ENCODE peak calls at places on chromosomes 11 and 22, in ten cellular contexts. D is head of caudate nucleus, S is OCI-LY7, L is HepG2, Z is ACHN, K is amniotic epithelial cell, P is stomach, V is upper lobe of right lung, J is T-helper 1 cell, A is GM23338. O is an unnamed sample.

GRCh38 chr11:17102447-17102846 is 25.0 kb upstream of the RPS13 start:
- DNase-seq in D (no peak), S (no peak), L (no peak), Z (no peak), K (no peak), P (no peak), V (no peak), J (no peak), A (no peak), O (no peak)

GRCh38 chr11:61392991-61393595 is 706 bp downstream of the TMEM216 start:
- DNase-seq in D (peak), S (peak), L (no peak), Z (peak), K (no peak), P (no peak), V (no peak), J (no peak), A (peak), O (peak)

GRCh38 chr22:33575041-33575440 is 345.2 kb downstream of the LARGE1 start:
- DNase-seq in D (no peak), S (no peak), L (no peak), Z (no peak), K (no peak), P (no peak), V (no peak), J (no peak), A (no peak), O (no peak)

GRCh38 chr11:130022799-130023198 is 20.2 kb upstream of the PRDM10 start:
- DNase-seq in D (no peak), S (peak), L (no peak), Z (peak), K (no peak), P (no peak), V (no peak), J (no peak), A (no peak), O (no peak)

GRCh38 chr11:75174781-75175370 is 24.0 kb downstream of the SLCO2B1 start:
- DNase-seq in D (peak), S (peak), L (no peak), Z (no peak), K (peak), P (no peak), V (no peak), J (no peak), A (no peak), O (no peak)

GRCh38 chr11:88402192-88402715 is 64.7 kb upstream of the CTSC start:
- DNase-seq in D (no peak), S (no peak), L (no peak), Z (peak), K (peak), P (no peak), V (no peak), J (no peak), A (no peak), O (no peak)

GRCh38 chr11:65182258-65183170 is 786 bp downstream of the CAPN1 start:
- DNase-seq in D (peak), S (peak), L (peak), Z (peak), K (peak), P (peak), V (peak), J (no peak), A (peak), O (no peak)

GRCh38 chr11:126474888-126475626 is 119.6 kb downstream of the ST3GAL4 start:
- DNase-seq in D (no peak), S (no peak), L (peak), Z (no peak), K (no peak), P (no peak), V (no peak), J (no peak), A (no peak), O (no peak)

GRCh38 chr22:36002861-36003260 is 25.8 kb downstream of the RBFOX2 start:
- DNase-seq in D (no peak), S (no peak), L (no peak), Z (no peak), K (no peak), P (no peak), V (no peak), J (no peak), A (no peak), O (no peak)

GRCh38 chr11:37712246-37712645 is 1114.2 kb upstream of the RAG2 start:
- DNase-seq in D (no peak), S (no peak), L (no peak), Z (peak), K (peak), P (no peak), V (no peak), J (no peak), A (peak), O (peak)

GRCh38 chr11:68550485-68550817 is 89.9 kb downstream of the PPP6R3 start:
- DNase-seq in D (no peak), S (no peak), L (no peak), Z (no peak), K (peak), P (no peak), V (no peak), J (no peak), A (no peak), O (no peak)

GRCh38 chr22:43837666-43838065 is 24.6 kb downstream of the SULT4A1 start:
- DNase-seq in D (no peak), S (no peak), L (no peak), Z (no peak), K (no peak), P (no peak), V (no peak), J (no peak), A (no peak), O (peak)

GRCh38 chr22:42381152-42381551 is 51.1 kb downstream of the NFAM1 start:
- DNase-seq in D (no peak), S (no peak), L (no peak), Z (no peak), K (no peak), P (no peak), V (no peak), J (no peak), A (no peak), O (no peak)

GRCh38 chr11:96081561-96081960 is 157.7 kb upstream of the MTMR2 start:
- DNase-seq in D (no peak), S (no peak), L (no peak), Z (no peak), K (no peak), P (no peak), V (no peak), J (no peak), A (no peak), O (no peak)

GRCh38 chr22:49900441-49901230 is 17.6 kb downstream of the ALG12 start:
- DNase-seq in D (no peak), S (no peak), L (no peak), Z (no peak), K (no peak), P (no peak), V (peak), J (no peak), A (no peak), O (no peak)

GRCh38 chr11:78731008-78731407 is 156.3 kb upstream of the NARS2 start:
- DNase-seq in D (no peak), S (no peak), L (peak), Z (no peak), K (peak), P (no peak), V (no peak), J (no peak), A (no peak), O (no peak)

GRCh38 chr11:12683857-12684256 is 9.6 kb downstream of the TEAD1 start:
- DNase-seq in D (no peak), S (no peak), L (no peak), Z (no peak), K (peak), P (no peak), V (no peak), J (no peak), A (no peak), O (no peak)

GRCh38 chr22:19982991-19983578 is 33.5 kb downstream of the ARVCF start:
- DNase-seq in D (no peak), S (no peak), L (no peak), Z (no peak), K (no peak), P (no peak), V (no peak), J (no peak), A (no peak), O (no peak)

GRCh38 chr22:37519268-37520195 is at the start of gene CARD10:
- DNase-seq in D (no peak), S (no peak), L (no peak), Z (peak), K (no peak), P (peak), V (no peak), J (no peak), A (peak), O (no peak)

GRCh38 chr11:76270387-76270786 is 64.1 kb upstream of the WNT11 start:
- DNase-seq in D (no peak), S (no peak), L (no peak), Z (no peak), K (no peak), P (no peak), V (no peak), J (no peak), A (no peak), O (no peak)

GRCh38 chr11:11963842-11964773 is 44.3 kb downstream of the DKK3 start:
- DNase-seq in D (peak), S (no peak), L (no peak), Z (no peak), K (no peak), P (peak), V (no peak), J (no peak), A (no peak), O (no peak)

GRCh38 chr11:70746351-70746750 is 348.0 kb downstream of the CTTN start:
- DNase-seq in D (no peak), S (no peak), L (no peak), Z (no peak), K (no peak), P (no peak), V (no peak), J (no peak), A (no peak), O (no peak)

GRCh38 chr11:131463609-131464008 is 93.2 kb downstream of the NTM start:
- DNase-seq in D (peak), S (no peak), L (no peak), Z (no peak), K (no peak), P (no peak), V (no peak), J (no peak), A (no peak), O (peak)

O was measured in A673.